ENCODE peak calls at places on chromosomes 4 and X, in five cellular contexts. D is HCT116, H is GM10248, T is NAMALWA, U is cardiac muscle cell. B is an unnamed sample.

GRCh38 chrX:119008122-119008744 is 33.8 kb downstream of the LONRF3 start:
- DNase-seq in T (peak), D (no peak), H (peak), U (peak), B (peak)

GRCh38 chr4:42302348-42302747 is 94.9 kb upstream of the SHISA3 start:
- DNase-seq in T (peak), H (no peak), U (peak), D (peak), B (peak)

GRCh38 chr4:111631157-111631999 is 513.9 kb upstream of the FAM241A start:
- DNase-seq in T (peak), H (no peak), U (peak), D (peak), B (peak)

GRCh38 chrX:16838202-16839066 is 31.7 kb downstream of the RBBP7 start:
- DNase-seq in D (no peak), U (peak), H (no peak), T (no peak), B (peak)

GRCh38 chrX:10617186-10617963 is 3.0 kb downstream of the MID1 start:
- DNase-seq in U (no peak), H (no peak), D (no peak), T (no peak), B (no peak)

GRCh38 chr4:73936969-73937368 is 44.9 kb downstream of the PF4 start:
- DNase-seq in D (no peak), U (no peak), T (no peak), H (no peak), B (peak)

GRCh38 chrX:56564921-56565861 is 1.8 kb downstream of the UBQLN2 start:
- DNase-seq in H (no peak), D (no peak), U (peak), T (peak), B (no peak)

GRCh38 chr4:1494416-1495315 is 88.4 kb upstream of the NKX1-1 start:
- DNase-seq in H (no peak), U (no peak), T (no peak), D (no peak), B (no peak)

GRCh38 chrX:20066968-20067708 is 49.6 kb downstream of the MAP7D2 start:
- DNase-seq in U (peak), H (peak), D (peak), T (peak), B (peak)

GRCh38 chr4:150579591-150580234 is 2.2 kb upstream of the MAB21L2 start:
- DNase-seq in U (peak), T (no peak), H (no peak), D (no peak), B (peak)

GRCh38 chr4:174119051-174119450 is 164.4 kb downstream of the FBXO8 start:
- DNase-seq in D (no peak), U (peak), H (no peak), T (no peak), B (no peak)

B was measured in kidney tubule cell.